ENCODE peak calls at places on chromosomes 12 and 14, in seven cellular contexts. X is stimulated activated CD4-positive, alpha-beta T cell treated with anti-CD3 and anti-CD28 coated beads, Interleukin-2, amount 100 ng/mL, for 24 hours; R is HFFc6; M is activated T-cell treated with anti-CD3 and anti-CD28 coated beads for 24 hours; Y is NCI-H1092 treated with DMSO at 0.1 percent for 48 hours; D is activated naive CD4-positive, alpha-beta T cell treated with anti-CD3 and anti-CD28 coated beads, Interleukin-2, amount 10 ng/mL, durations not matched to agents 7 days and 5 days; K is fibroblast of the conjunctiva. G is an unnamed sample.

GRCh38 chr12:40551466-40551865 is 140.8 kb upstream of the CNTN1 start:
- DNase-seq in M (no peak), D (no peak), Y (no peak), X (no peak), K (no peak), R (no peak), G (no peak)

GRCh38 chr12:24421759-24422158 is 472.3 kb upstream of the SOX5 start:
- DNase-seq in X (no peak), Y (no peak), R (no peak), D (no peak), M (no peak), K (no peak), G (no peak)

GRCh38 chr12:26614217-26614616 is 218.8 kb downstream of the ITPR2 start:
- DNase-seq in Y (peak; percentile 4), D (peak; percentile 29), M (no peak), R (no peak), K (no peak), X (no peak), G (peak; percentile 15)

GRCh38 chr14:100443643-100444042 is 120.5 kb downstream of the SLC25A47 start:
- DNase-seq in R (peak; percentile 59), X (no peak), D (no peak), K (no peak), Y (no peak), M (no peak), G (no peak)

GRCh38 chr14:71138236-71139057 is 231.2 kb downstream of the PCNX1 start:
- DNase-seq in X (no peak), M (no peak), Y (no peak), D (no peak), R (no peak), K (no peak), G (no peak)

GRCh38 chr12:21906919-21907642 is 34.1 kb downstream of the ABCC9 start:
- DNase-seq in K (no peak), D (no peak), Y (no peak), X (no peak), R (no peak), M (no peak), G (no peak)

GRCh38 chr12:99386907-99387306 is 260.6 kb upstream of the GARIN6 start:
- DNase-seq in D (no peak), R (no peak), X (no peak), K (no peak), M (no peak), Y (no peak), G (no peak)

GRCh38 chr12:130422676-130423075 is 85.0 kb downstream of the PIWIL1 start:
- DNase-seq in X (no peak), K (no peak), D (no peak), Y (no peak), M (no peak), R (no peak), G (no peak)

G was measured in neural crest cell.